ENCODE peak calls at places on chromosomes 16 and 17, in eight cellular contexts. Y, S, B, M, X, P, H and K are unnamed samples.
A peak's percentile ranks its signal among the peaks of the same experiment; 100 is the strongest.

GRCh38 chr16:57341062-57341440 is 17.5 kb upstream of the CCL22 start:
- DNase-seq in Y (no peak), S (no peak), B (no peak), M (no peak), X (no peak), P (no peak), H (no peak), K (peak; percentile 54)

GRCh38 chr17:57032343-57032742 is 52.7 kb upstream of the AKAP1 start:
- DNase-seq in Y (no peak), S (peak; percentile 62), B (no peak), M (no peak), X (no peak), P (no peak), H (no peak), K (no peak)

GRCh38 chr16:30395992-30396560 is 856 bp downstream of the ZNF48 start:
- DNase-seq in Y (no peak), S (no peak), B (no peak), M (peak; percentile 45), X (no peak), P (no peak), H (peak; percentile 19), K (no peak)

GRCh38 chr17:2905697-2906595 is 109.7 kb downstream of the RAP1GAP2 start:
- DNase-seq in Y (no peak), S (no peak), B (no peak), M (no peak), X (no peak), P (no peak), H (no peak), K (no peak)

GRCh38 chr16:87949071-87949744 is 2.0 kb upstream of the BANP start:
- DNase-seq in Y (no peak), S (no peak), B (peak; percentile 61), M (no peak), X (no peak), P (no peak), H (no peak), K (no peak)

GRCh38 chr17:81682565-81683207 is 911 bp downstream of the ARL16 start:
- DNase-seq in Y (no peak), S (no peak), B (no peak), M (peak; percentile 19), X (no peak), P (no peak), H (no peak), K (peak; percentile 41)

GRCh38 chr16:69796285-69797118 is 34.4 kb downstream of the WWP2 start:
- DNase-seq in Y (peak; percentile 38), S (peak; percentile 2), B (no peak), M (peak; percentile 68), X (peak; percentile 3), P (peak; percentile 55), H (peak; percentile 81), K (peak; percentile 20)

GRCh38 chr16:67517661-67518423 is 10.8 kb upstream of the RIPOR1 start:
- DNase-seq in Y (no peak), S (no peak), B (no peak), M (no peak), X (no peak), P (no peak), H (no peak), K (no peak)

GRCh38 chr16:65961491-65962143 is 404.9 kb upstream of the CDH5 start:
- DNase-seq in Y (no peak), S (no peak), B (no peak), M (peak; percentile 8), X (no peak), P (no peak), H (no peak), K (no peak)

GRCh38 chr17:79132271-79133064 is 57.8 kb downstream of the ENGASE start:
- DNase-seq in Y (no peak), S (peak; percentile 78), B (no peak), M (no peak), X (no peak), P (no peak), H (no peak), K (no peak)

GRCh38 chr17:48500435-48501426 is 30.1 kb downstream of the HOXB1 start:
- DNase-seq in Y (no peak), S (no peak), B (no peak), M (no peak), X (no peak), P (no peak), H (peak; percentile 69), K (no peak)

GRCh38 chr17:82978354-82978753 is 101.1 kb upstream of the METRNL start:
- DNase-seq in Y (no peak), S (no peak), B (no peak), M (no peak), X (no peak), P (no peak), H (no peak), K (no peak)

GRCh38 chr16:86218479-86219170 is 291.7 kb upstream of the FOXF1 start:
- DNase-seq in Y (no peak), S (no peak), B (peak; percentile 33), M (no peak), X (no peak), P (no peak), H (no peak), K (no peak)

GRCh38 chr17:57550671-57551315 is 194.3 kb downstream of the CCDC182 start:
- DNase-seq in Y (no peak), S (no peak), B (no peak), M (no peak), X (no peak), P (no peak), H (no peak), K (no peak)

GRCh38 chr17:59963738-59964454 is 644 bp downstream of the RNFT1 start:
- DNase-seq in Y (peak; percentile 19), S (no peak), B (peak; percentile 77), M (peak; percentile 62), X (peak; percentile 29), P (peak; percentile 5), H (peak; percentile 58), K (peak; percentile 90)

GRCh38 chr17:42744283-42744805 is 496 bp downstream of the EZH1 start:
- DNase-seq in Y (peak; percentile 60), S (peak; percentile 67), B (peak; percentile 94), M (peak; percentile 70), X (peak; percentile 61), P (no peak), H (peak; percentile 42), K (peak; percentile 50)

GRCh38 chr16:12349950-12350842 is 373.7 kb downstream of the SNX29 start:
- DNase-seq in Y (no peak), S (peak; percentile 56), B (no peak), M (no peak), X (no peak), P (no peak), H (no peak), K (peak; percentile 40)

GRCh38 chr16:86505185-86505898 is 5.0 kb upstream of the FOXF1 start:
- DNase-seq in Y (peak; percentile 37), S (no peak), B (no peak), M (no peak), X (no peak), P (no peak), H (no peak), K (peak; percentile 45)

GRCh38 chr17:47895856-47896671 is at the start of gene SP2:
- DNase-seq in Y (peak; percentile 95), S (peak; percentile 100), B (peak; percentile 99), M (peak; percentile 100), X (peak; percentile 95), P (peak; percentile 100), H (peak; percentile 100), K (peak; percentile 100)

GRCh38 chr17:6021627-6022026 is 48.6 kb upstream of the WSCD1 start:
- DNase-seq in Y (no peak), S (no peak), B (no peak), M (no peak), X (no peak), P (no peak), H (no peak), K (no peak)

GRCh38 chr16:71498031-71498430 is 8.9 kb upstream of the ZNF19 start:
- DNase-seq in Y (no peak), S (no peak), B (no peak), M (no peak), X (no peak), P (no peak), H (no peak), K (no peak)

GRCh38 chr17:45900136-45900535 is 5.8 kb downstream of the MAPT start:
- DNase-seq in Y (no peak), S (no peak), B (no peak), M (no peak), X (no peak), P (no peak), H (no peak), K (no peak)

GRCh38 chr17:16519021-16519420 is 27.0 kb upstream of the LRRC75A start:
- DNase-seq in Y (no peak), S (no peak), B (no peak), M (no peak), X (no peak), P (no peak), H (no peak), K (no peak)

GRCh38 chr17:5122586-5123342 is 6.9 kb downstream of the USP6 start:
- DNase-seq in Y (peak; percentile 63), S (no peak), B (peak; percentile 79), M (peak; percentile 30), X (no peak), P (no peak), H (peak; percentile 29), K (no peak)

GRCh38 chr17:49217651-49218413 is 7.3 kb downstream of the ABI3 start:
- DNase-seq in Y (peak; percentile 46), S (no peak), B (no peak), M (no peak), X (peak; percentile 59), P (no peak), H (no peak), K (peak; percentile 92)

GRCh38 chr17:1455291-1455747 is 713 bp downstream of the CRK start:
- DNase-seq in Y (no peak), S (peak; percentile 13), B (peak; percentile 86), M (peak; percentile 80), X (peak; percentile 18), P (no peak), H (peak; percentile 78), K (peak; percentile 49)

GRCh38 chr17:31586946-31587345 is 195.5 kb downstream of the RAB11FIP4 start:
- DNase-seq in Y (no peak), S (no peak), B (no peak), M (no peak), X (no peak), P (no peak), H (no peak), K (peak; percentile 10)